ENCODE peak calls at places on chromosome 1, in four cellular contexts. F, I, S and B are unnamed samples.

GRCh38 chr1:234875328-234875952 is 253.2 kb downstream of the TOMM20 start:
- DNase-seq in F (no peak), I (no peak), S (no peak), B (no peak)

GRCh38 chr1:44805311-44806024 is 1.7 kb downstream of the DYNLT4 start:
- DNase-seq in F (no peak), I (peak; percentile 47), S (no peak), B (no peak)

GRCh38 chr1:170790651-170791071 is 126.7 kb downstream of the PRRX1 start:
- DNase-seq in F (no peak), I (no peak), S (no peak), B (no peak)

GRCh38 chr1:192954705-192955265 is 104.4 kb downstream of the UCHL5 start:
- DNase-seq in F (no peak), I (no peak), S (no peak), B (no peak)

GRCh38 chr1:215667796-215668195 is 100.7 kb downstream of the KCTD3 start:
- DNase-seq in F (no peak), I (no peak), S (no peak), B (peak; percentile 15)

GRCh38 chr1:111202366-111202706 is 1.9 kb upstream of the DENND2D start:
- DNase-seq in F (no peak), I (no peak), S (no peak), B (no peak)

GRCh38 chr1:235986869-235987268 is 78.0 kb downstream of the NID1 start:
- DNase-seq in F (no peak), I (no peak), S (no peak), B (no peak)

GRCh38 chr1:42880384-42880783 is 34.0 kb downstream of the ZNF691 start:
- DNase-seq in F (no peak), I (no peak), S (no peak), B (no peak)

GRCh38 chr1:61091455-61091854 is 9.1 kb downstream of the NFIA start:
- DNase-seq in F (no peak), I (no peak), S (no peak), B (no peak)

GRCh38 chr1:236948381-236948780 is 55.9 kb downstream of the MT1HL1 start:
- DNase-seq in F (no peak), I (no peak), S (no peak), B (no peak)

GRCh38 chr1:192628406-192629057 is 7.4 kb upstream of the RGS13 start:
- DNase-seq in F (no peak), I (no peak), S (no peak), B (no peak)

GRCh38 chr1:93222987-93223675 is 42.6 kb downstream of the CCDC18 start:
- DNase-seq in F (no peak), I (no peak), S (no peak), B (no peak)

GRCh38 chr1:167401260-167401873 is 117.0 kb downstream of the CD247 start:
- DNase-seq in F (peak; percentile 35), I (peak; percentile 51), S (peak; percentile 54), B (peak; percentile 11)

GRCh38 chr1:45332346-45332720 is 5.6 kb downstream of the HPDL start:
- DNase-seq in F (no peak), I (no peak), S (no peak), B (no peak)

GRCh38 chr1:6625579-6626149 is 996 bp downstream of the THAP3 start:
- DNase-seq in F (no peak), I (no peak), S (no peak), B (peak; percentile 61)

GRCh38 chr1:116389705-116390104 is 16.7 kb downstream of the ATP1A1 start:
- DNase-seq in F (no peak), I (no peak), S (no peak), B (no peak)

GRCh38 chr1:222769181-222769580 is 32.2 kb downstream of the FAM177B start:
- DNase-seq in F (no peak), I (no peak), S (peak; percentile 35), B (no peak)

DNA sequence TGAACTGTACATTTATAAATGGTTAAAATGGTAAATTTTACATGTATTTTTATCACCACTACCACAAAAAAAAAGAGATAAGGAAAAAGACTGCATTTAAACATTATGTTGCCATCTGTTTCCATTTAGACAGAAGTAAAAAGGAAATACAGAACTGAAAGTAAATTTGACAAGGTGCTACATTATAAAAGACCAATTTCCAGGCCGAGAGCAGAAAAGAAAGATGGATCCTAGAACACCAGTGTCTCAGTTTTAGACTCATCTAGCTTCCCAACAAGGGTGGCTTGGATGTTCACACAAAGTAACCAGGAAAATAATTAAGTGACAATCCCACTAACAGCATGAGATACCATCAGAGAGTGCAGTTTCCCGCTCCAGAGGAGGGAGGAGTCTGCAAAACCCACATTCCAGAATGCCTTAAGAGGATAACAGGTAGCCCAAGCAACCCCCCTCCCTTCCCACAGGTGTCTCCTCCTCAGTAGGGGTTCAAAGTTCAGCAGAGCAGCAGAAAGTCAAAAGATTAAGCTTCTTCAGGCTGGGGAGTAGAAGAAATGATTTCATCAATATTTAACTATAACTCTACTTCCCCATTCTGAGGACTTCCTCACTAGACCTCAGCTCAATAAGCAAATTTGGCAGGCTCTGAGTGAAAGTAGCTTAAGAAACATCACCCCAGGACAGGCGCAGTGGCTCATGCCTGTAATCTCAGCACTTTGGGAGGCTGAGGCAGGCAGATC is 11.8 kb downstream of the TPM3 start:
- DNase-seq in F (no peak), I (no peak), S (no peak), B (no peak)
- H3K4me1 ChIP-seq in F (no peaks in the 10 kb centered on the region), I (peaks cover 4% of the 10 kb centered on the region), S (peaks cover 43% of the 10 kb centered on the region), B (peaks cover 15% of the 10 kb centered on the region)

DNA sequence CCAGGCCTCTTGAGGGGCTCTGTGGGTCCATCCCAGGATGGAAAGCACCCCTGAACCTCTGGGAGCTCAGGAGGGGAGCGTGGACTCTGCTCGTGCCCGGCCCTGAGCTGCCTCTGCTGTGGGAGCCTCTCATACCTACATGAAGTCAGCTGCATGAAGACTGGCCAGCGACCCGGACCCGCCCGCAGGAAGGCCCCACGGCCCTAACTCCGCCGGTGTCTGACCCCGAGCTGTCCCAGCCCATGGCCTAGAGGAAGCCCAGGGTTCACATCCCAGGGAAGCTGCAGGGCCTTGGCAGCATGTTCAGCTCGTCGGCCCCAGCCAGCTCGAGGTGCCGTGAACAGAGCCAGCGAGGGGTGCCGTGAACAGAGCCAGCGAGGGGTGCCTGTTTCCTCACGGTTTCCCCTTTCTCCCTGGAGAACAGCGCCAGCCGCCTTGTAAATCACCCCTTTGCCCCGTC is 178.1 kb upstream of the ARHGEF16 start:
- DNase-seq in F (no peak), I (no peak), S (no peak), B (no peak)
- H3K4me3 ChIP-seq in F (no peak overlapping the region), I (no peak overlapping the region), S (no peak overlapping the region), B (no peak overlapping the region)

GRCh38 chr1:31797216-31797615 is 18.6 kb downstream of the SPOCD1 start:
- DNase-seq in F (no peak), I (no peak), S (no peak), B (peak; percentile 28)

GRCh38 chr1:31799196-31799894 is 16.5 kb downstream of the SPOCD1 start:
- DNase-seq in F (no peak), I (no peak), S (no peak), B (no peak)

GRCh38 chr1:31798086-31798432 is 17.8 kb downstream of the SPOCD1 start:
- DNase-seq in F (no peak), I (no peak), S (no peak), B (peak; percentile 50)

GRCh38 chr1:31799895-31800676 is 15.7 kb downstream of the SPOCD1 start:
- DNase-seq in F (no peak), I (no peak), S (no peak), B (no peak)

DNA sequence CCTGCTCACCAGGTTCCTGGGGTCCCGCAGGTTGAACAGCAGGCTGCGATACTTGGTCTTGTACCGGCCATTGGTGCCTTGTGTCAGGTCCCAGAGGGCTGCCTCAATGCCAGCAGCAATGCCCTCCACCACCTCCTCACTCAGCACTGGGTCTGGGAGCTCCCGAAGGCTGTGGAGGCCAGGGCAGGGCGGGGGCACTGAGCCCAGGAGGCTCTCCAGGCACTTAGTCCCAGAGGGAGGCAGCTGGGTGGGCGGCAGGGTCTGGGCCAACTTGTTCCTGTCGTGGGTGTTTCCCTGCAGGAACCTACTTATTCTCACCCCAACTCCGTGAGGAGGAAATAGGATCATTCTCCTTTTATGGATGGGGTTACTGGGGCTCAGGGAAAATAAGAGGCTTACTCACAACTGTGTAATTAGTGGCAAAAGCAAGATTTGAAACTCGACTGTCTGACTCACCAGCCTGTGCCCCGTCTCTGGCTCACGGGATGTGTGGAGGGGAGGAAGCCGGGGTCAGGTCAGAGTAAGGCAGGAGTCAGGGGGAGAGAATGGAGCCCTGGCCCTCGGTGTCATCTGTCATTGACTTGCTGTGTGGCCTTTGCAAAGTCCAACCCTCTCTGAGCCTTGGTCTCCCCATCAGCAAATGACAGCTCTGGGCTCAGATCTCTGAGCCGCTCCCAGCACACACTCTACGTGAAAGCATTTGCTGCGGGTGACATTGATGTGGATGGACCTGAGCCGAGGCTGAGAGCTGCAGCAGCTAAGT is 17.2 kb downstream of the SPOCD1 start:
- DNase-seq in F (no peak), I (peak; percentile 73), S (no peak), B (peak; percentile 82)
- H3K27ac ChIP-seq in F (no peak overlapping the region), I (no peak overlapping the region), S (no peak overlapping the region), B (peak overlapping the region; percentile 40)

GRCh38 chr1:109891930-109892329 is 18.7 kb upstream of the CSF1 start:
- DNase-seq in F (no peak), I (no peak), S (no peak), B (no peak)
- H3K4me1 ChIP-seq in F (no peaks in the 10 kb centered on the region), I (no peaks in the 10 kb centered on the region), S (peaks cover 56% of the 10 kb centered on the region), B (peaks cover 52% of the 10 kb centered on the region)

GRCh38 chr1:107061886-107062285 is 5.4 kb downstream of the PRMT6 start:
- DNase-seq in F (no peak), I (no peak), S (no peak), B (no peak)

GRCh38 chr1:107057197-107058133 is 991 bp downstream of the PRMT6 start:
- DNase-seq in F (no peak), I (peak; percentile 75), S (peak; percentile 70), B (peak; percentile 49)

GRCh38 chr1:107056426-107057196 is at the start of gene PRMT6:
- DNase-seq in F (peak; percentile 63), I (peak; percentile 89), S (peak; percentile 71), B (peak; percentile 78)

GRCh38 chr1:107058245-107059032 is 2.0 kb downstream of the PRMT6 start:
- DNase-seq in F (no peak), I (no peak), S (peak; percentile 11), B (no peak)
- H3K4me3 ChIP-seq in F (no peak overlapping the region), I (no peak overlapping the region), S (peak overlapping the region; percentile 77), B (no peak overlapping the region)

GRCh38 chr1:30798389-30798951 is 40.9 kb upstream of the LAPTM5 start:
- DNase-seq in F (no peak), I (peak; percentile 84), S (no peak), B (no peak)

GRCh38 chr1:30801826-30802198 is 44.2 kb upstream of the LAPTM5 start:
- DNase-seq in F (no peak), I (peak; percentile 86), S (peak; percentile 84), B (peak; percentile 79)

GRCh38 chr1:30795026-30795425 is 37.5 kb upstream of the LAPTM5 start:
- DNase-seq in F (no peak), I (no peak), S (no peak), B (no peak)

GRCh38 chr1:30803562-30803961 is 46.0 kb upstream of the LAPTM5 start:
- DNase-seq in F (no peak), I (no peak), S (no peak), B (no peak)

DNA sequence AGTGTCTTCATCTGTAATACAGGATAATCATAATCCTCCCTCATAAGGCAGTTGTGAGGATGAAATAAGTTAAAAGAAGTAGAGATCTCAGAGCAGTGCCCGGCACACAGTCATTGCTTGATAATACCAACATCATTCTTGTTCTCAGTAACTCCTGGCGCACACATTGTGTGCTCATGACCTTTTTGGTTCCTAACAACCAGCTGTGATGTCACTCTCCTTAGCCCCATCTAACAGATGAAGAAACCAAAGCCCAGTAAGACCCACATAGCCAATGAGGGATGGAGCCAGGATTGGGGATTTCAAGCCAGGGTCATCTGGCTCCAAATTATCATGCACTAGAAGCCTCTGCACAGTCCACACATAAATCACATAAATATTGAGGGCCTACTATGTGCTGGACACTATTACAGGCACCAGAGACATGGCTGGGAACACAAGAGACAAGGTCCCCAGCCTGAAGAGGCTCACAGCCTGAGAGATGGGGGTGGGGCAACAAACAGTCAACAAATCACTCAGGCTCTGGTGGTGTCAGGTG is 41.4 kb upstream of the LAPTM5 start:
- DNase-seq in F (no peak), I (no peak), S (no peak), B (no peak)
- H3K27ac ChIP-seq in F (no peak overlapping the region), I (no peak overlapping the region), S (no peak overlapping the region), B (no peak overlapping the region)